ENCODE peak calls at places on chromosome 4, in ten cellular contexts. D, C, U, T, Z, I, R, X, O and B are unnamed samples.

GRCh38 chr4:142128529-142128928 is 492.1 kb downstream of the IL15 start:
- DNase-seq in I (no peak), Z (no peak), R (peak), T (no peak), D (no peak), O (no peak), C (no peak), U (peak), X (no peak), B (no peak)

GRCh38 chr4:127672111-127672510 is 39.4 kb downstream of the INTU start:
- DNase-seq in U (no peak), X (no peak), D (no peak), C (no peak), I (no peak), Z (no peak), T (no peak), R (no peak), O (no peak), B (no peak)

GRCh38 chr4:137510866-137511265 is 21.4 kb downstream of the PCDH18 start:
- DNase-seq in D (no peak), O (peak), T (no peak), U (peak), R (peak), I (no peak), X (peak), Z (peak), C (no peak), B (no peak)

GRCh38 chr4:2832981-2833670 is 10.5 kb upstream of the ADD1 start:
- DNase-seq in R (no peak), U (no peak), Z (no peak), O (no peak), T (no peak), X (no peak), I (peak), C (no peak), D (no peak), B (no peak)

GRCh38 chr4:110514889-110515479 is 39.0 kb downstream of the ENPEP start:
- DNase-seq in C (peak), U (no peak), D (no peak), Z (no peak), T (no peak), R (peak), I (no peak), O (peak), X (no peak), B (no peak)

GRCh38 chr4:26288308-26288982 is 32.4 kb upstream of the RBPJ start:
- DNase-seq in X (no peak), D (no peak), I (no peak), U (no peak), C (no peak), R (peak), Z (no peak), O (peak), T (no peak), B (no peak)

GRCh38 chr4:153142700-153143438 is 61.4 kb upstream of the TRIM2 start:
- DNase-seq in Z (no peak), X (no peak), U (peak), D (peak), O (peak), C (peak), T (peak), R (peak), I (peak), B (peak)

GRCh38 chr4:10097906-10098769 is 18.5 kb downstream of the WDR1 start:
- DNase-seq in O (no peak), I (no peak), X (no peak), U (no peak), D (no peak), C (no peak), T (no peak), R (no peak), Z (no peak), B (no peak)

GRCh38 chr4:100428051-100428450 is 89.8 kb downstream of the EMCN start:
- DNase-seq in I (no peak), C (no peak), D (no peak), X (peak), R (peak), U (no peak), Z (no peak), O (peak), T (no peak), B (no peak)

GRCh38 chr4:89538886-89539285 is 231.3 kb upstream of the GPRIN3 start:
- DNase-seq in T (no peak), O (no peak), I (no peak), X (no peak), R (no peak), Z (no peak), U (no peak), C (no peak), D (no peak), B (no peak)

GRCh38 chr4:185101354-185101890 is 41.6 kb upstream of the SLC25A4 start:
- DNase-seq in I (no peak), O (no peak), R (no peak), X (no peak), T (no peak), D (no peak), C (no peak), Z (no peak), U (no peak), B (no peak)

GRCh38 chr4:182825786-182826185 is 91.4 kb downstream of the DCTD start:
- DNase-seq in C (no peak), O (no peak), T (no peak), Z (no peak), R (no peak), D (no peak), I (no peak), X (no peak), U (no peak), B (no peak)

GRCh38 chr4:26885912-26886274 is 25.3 kb downstream of the STIM2 start:
- DNase-seq in C (peak), D (no peak), Z (no peak), U (no peak), T (peak), O (no peak), R (no peak), X (no peak), I (no peak), B (peak)

GRCh38 chr4:112857461-112857860 is 192.0 kb upstream of the ANK2 start:
- DNase-seq in R (peak), D (no peak), Z (peak), U (no peak), C (no peak), X (peak), I (no peak), T (no peak), O (no peak), B (no peak)

GRCh38 chr4:98570160-98570797 is 88.1 kb downstream of the TSPAN5 start:
- DNase-seq in I (no peak), U (no peak), D (no peak), T (no peak), C (no peak), R (no peak), Z (no peak), X (no peak), O (no peak), B (no peak)

GRCh38 chr4:179867300-179867878 is 2375.8 kb upstream of the TENM3 start:
- DNase-seq in R (no peak), D (peak), X (no peak), T (no peak), Z (peak), I (no peak), U (peak), O (no peak), C (peak), B (peak)

GRCh38 chr4:20252656-20253271 is 1.1 kb downstream of the SLIT2 start:
- DNase-seq in R (peak), I (peak), O (no peak), C (peak), D (peak), T (no peak), U (peak), Z (no peak), X (no peak), B (no peak)

GRCh38 chr4:176868676-176869075 is 76.0 kb upstream of the VEGFC start:
- DNase-seq in U (no peak), D (no peak), O (no peak), T (no peak), X (no peak), C (peak), I (no peak), R (no peak), Z (no peak), B (no peak)

GRCh38 chr4:88012652-88013051 is 5.2 kb downstream of the PKD2 start:
- DNase-seq in I (no peak), U (no peak), C (no peak), O (no peak), T (no peak), Z (no peak), R (no peak), X (no peak), D (no peak), B (no peak)

GRCh38 chr4:89173336-89174090 is 62.2 kb downstream of the TIGD2 start:
- DNase-seq in Z (no peak), U (no peak), C (no peak), O (no peak), R (no peak), I (no peak), X (no peak), T (no peak), D (no peak), B (no peak)

GRCh38 chr4:98745372-98745771 is 87.0 kb upstream of the TSPAN5 start:
- DNase-seq in D (no peak), R (peak), C (no peak), X (no peak), U (no peak), Z (no peak), I (no peak), T (no peak), O (no peak), B (peak)

GRCh38 chr4:146633471-146633800 is 5.3 kb upstream of the POU4F2 start:
- DNase-seq in R (no peak), C (no peak), X (no peak), D (no peak), T (no peak), O (no peak), I (no peak), Z (no peak), U (no peak), B (no peak)
- H3K4me3 ChIP-seq in R (no peak), C (no peak), X (no peak), D (no peak), T (no peak), O (no peak), I (no peak), Z (no peak), U (no peak), B (no peak)

GRCh38 chr4:140834866-140835495 is 78.8 kb upstream of the TBC1D9 start:
- DNase-seq in D (no peak), T (no peak), O (no peak), R (no peak), C (no peak), Z (no peak), X (no peak), U (no peak), I (no peak), B (no peak)

GRCh38 chr4:140839396-140839795 is 83.2 kb upstream of the TBC1D9 start:
- DNase-seq in D (no peak), R (no peak), C (no peak), Z (no peak), O (no peak), T (no peak), I (no peak), U (no peak), X (no peak), B (no peak)

GRCh38 chr4:140841186-140841585 is 85.0 kb upstream of the TBC1D9 start:
- DNase-seq in Z (no peak), C (no peak), T (no peak), O (no peak), X (no peak), I (no peak), U (no peak), D (no peak), R (no peak), B (no peak)

GRCh38 chr4:140837742-140838141 is 81.6 kb upstream of the TBC1D9 start:
- DNase-seq in X (no peak), C (no peak), I (no peak), T (no peak), R (no peak), U (no peak), O (no peak), D (no peak), Z (no peak), B (no peak)

GRCh38 chr4:140839888-140840790 is 84.0 kb upstream of the TBC1D9 start:
- DNase-seq in X (no peak), D (no peak), C (no peak), T (peak), Z (no peak), I (no peak), R (peak), U (no peak), O (no peak), B (no peak)
- TF ChIP-seq CTCF in X (no peak), D (no peak), C (no peak), T (no peak), Z (no peak), I (no peak), R (no peak), U (no peak), O (no peak), B (no peak)

GRCh38 chr4:42654606-42655005 is 2.3 kb downstream of the ATP8A1 start:
- DNase-seq in R (peak), I (no peak), D (peak), U (no peak), C (no peak), O (no peak), T (no peak), Z (peak), X (no peak), B (no peak)
- H3K4me3 ChIP-seq in R (no peak), I (peak), D (no peak), U (no peak), C (peak), O (no peak), T (no peak), Z (no peak), X (no peak), B (no peak)

GRCh38 chr4:23660865-23661264 is 229.0 kb downstream of the PPARGC1A start:
- DNase-seq in T (no peak), C (no peak), I (no peak), X (no peak), O (no peak), U (no peak), R (no peak), Z (no peak), D (no peak), B (no peak)
- TF ChIP-seq CTCF in T (no peak), C (peak), I (no peak), X (no peak), O (peak), U (no peak), R (no peak), Z (no peak), D (no peak), B (no peak)

GRCh38 chr4:158775091-158775651 is 6.3 kb downstream of the FNIP2 start:
- DNase-seq in Z (no peak), I (no peak), T (no peak), X (no peak), C (no peak), R (peak), D (no peak), O (no peak), U (peak), B (no peak)

GRCh38 chr4:158778712-158779111 is 9.9 kb downstream of the FNIP2 start:
- DNase-seq in D (no peak), T (no peak), O (peak), X (no peak), C (no peak), Z (no peak), U (no peak), R (no peak), I (no peak), B (peak)

GRCh38 chr4:158777423-158777822 is 8.6 kb downstream of the FNIP2 start:
- DNase-seq in I (no peak), Z (no peak), O (no peak), D (no peak), X (no peak), R (no peak), T (no peak), U (no peak), C (no peak), B (no peak)

GRCh38 chr4:158776106-158776505 is 7.3 kb downstream of the FNIP2 start:
- DNase-seq in D (no peak), Z (no peak), U (no peak), I (no peak), T (no peak), X (no peak), R (no peak), O (no peak), C (no peak), B (no peak)

DNA sequence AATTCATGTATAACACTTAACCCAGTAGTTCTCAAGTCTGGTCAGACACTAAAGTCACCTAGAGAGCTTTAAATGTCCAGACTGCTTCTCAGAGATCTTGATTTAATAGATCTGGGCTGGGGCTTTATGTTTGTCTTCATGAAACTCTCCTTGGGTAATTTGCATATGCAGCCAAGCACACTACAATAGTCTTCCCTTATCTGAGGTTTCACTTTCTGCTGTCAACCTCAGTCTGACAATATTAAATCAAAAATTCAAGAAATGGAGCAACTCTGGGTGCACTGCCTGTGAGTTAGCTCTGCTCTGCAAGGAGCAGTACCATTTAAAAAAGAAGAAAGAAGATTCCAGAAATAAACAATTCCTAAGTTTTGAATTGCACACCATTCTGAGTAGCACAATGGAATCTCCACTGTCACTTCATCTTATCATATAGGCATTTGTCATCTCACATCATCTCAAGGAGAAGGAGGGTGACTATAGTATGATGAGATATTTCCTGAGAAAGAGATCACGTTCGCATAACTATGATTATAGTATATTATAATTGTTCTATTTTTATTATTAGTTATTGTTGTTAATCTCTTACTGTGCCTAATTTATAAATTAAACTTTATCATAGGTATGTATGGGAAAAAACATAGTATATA is 9.4 kb downstream of the FNIP2 start:
- DNase-seq in I (no peak), T (no peak), R (no peak), U (no peak), C (peak), O (no peak), D (no peak), Z (no peak), X (no peak), B (no peak)
- H3K4me3 ChIP-seq in I (no peak), T (no peak), R (no peak), U (no peak), C (peak), O (no peak), D (no peak), Z (no peak), X (no peak), B (no peak)